ENCODE peak calls at places on chromosomes 3 and 15, in ten cellular contexts. Z is H4, J is naive B cell, O is brain microvascular endothelial cell, T is RWPE1, I is PC-9, P is HT-29, H is GM23248, E is KBM-7, R is upper lobe of right lung. G is an unnamed sample.

GRCh38 chr3:136751259-136752045 is 726 bp downstream of the STAG1 start:
- DNase-seq in Z (peak; percentile 76), J (peak; percentile 66), O (peak; percentile 70), T (peak; percentile 52), I (peak; percentile 55), P (peak; percentile 83), H (peak; percentile 84), E (peak; percentile 86), R (peak; percentile 90), G (peak; percentile 82)

GRCh38 chr15:86629957-86630356 is 550.3 kb downstream of the AGBL1 start:
- DNase-seq in Z (no peak), J (no peak), O (no peak), T (no peak), I (no peak), P (peak; percentile 35), H (no peak), E (no peak), R (no peak), G (no peak)

GRCh38 chr3:192246847-192247520 is 480.4 kb downstream of the FGF12 start:
- DNase-seq in Z (no peak), J (no peak), O (no peak), T (no peak), I (peak; percentile 76), P (no peak), H (no peak), E (no peak), R (no peak), G (no peak)

GRCh38 chr3:140501054-140501769 is 176.7 kb upstream of the TRIM42 start:
- DNase-seq in Z (no peak), J (no peak), O (no peak), T (no peak), I (peak; percentile 82), P (no peak), H (no peak), E (no peak), R (no peak), G (peak; percentile 20)

GRCh38 chr3:67689806-67690205 is 35.4 kb upstream of the SUCLG2 start:
- DNase-seq in Z (no peak), J (no peak), O (no peak), T (no peak), I (no peak), P (no peak), H (no peak), E (no peak), R (no peak), G (no peak)

GRCh38 chr3:52087728-52088127 is 31.4 kb upstream of the DUSP7 start:
- DNase-seq in Z (no peak), J (no peak), O (no peak), T (no peak), I (no peak), P (no peak), H (no peak), E (no peak), R (peak; percentile 29), G (no peak)

GRCh38 chr15:34335176-34335575 is 2.4 kb downstream of the SLC12A6 start:
- DNase-seq in Z (no peak), J (peak; percentile 45), O (no peak), T (no peak), I (no peak), P (no peak), H (peak; percentile 61), E (peak; percentile 77), R (no peak), G (no peak)

GRCh38 chr15:37765809-37766208 is 168.6 kb upstream of the TMCO5A start:
- DNase-seq in Z (no peak), J (no peak), O (peak; percentile 1), T (no peak), I (no peak), P (no peak), H (peak; percentile 19), E (peak; percentile 86), R (no peak), G (peak; percentile 7)

GRCh38 chr3:191686626-191687025 is 225.7 kb downstream of the PYDC2 start:
- DNase-seq in Z (no peak), J (no peak), O (no peak), T (no peak), I (no peak), P (no peak), H (no peak), E (no peak), R (no peak), G (no peak)

GRCh38 chr3:42355612-42356011 is 54.8 kb downstream of the LYZL4 start:
- DNase-seq in Z (no peak), J (no peak), O (no peak), T (no peak), I (no peak), P (no peak), H (no peak), E (no peak), R (no peak), G (no peak)

GRCh38 chr15:58839485-58839884 is 68.4 kb downstream of the MINDY2 start:
- DNase-seq in Z (no peak), J (no peak), O (no peak), T (peak; percentile 14), I (no peak), P (peak; percentile 26), H (peak; percentile 23), E (peak; percentile 15), R (no peak), G (no peak)

GRCh38 chr3:126370055-126370454 is 12.8 kb upstream of the KLF15 start:
- DNase-seq in Z (no peak), J (no peak), O (no peak), T (no peak), I (no peak), P (no peak), H (no peak), E (no peak), R (peak; percentile 11), G (no peak)

GRCh38 chr3:24185738-24186384 is 240.8 kb downstream of the NR1D2 start:
- DNase-seq in Z (peak; percentile 67), J (peak; percentile 15), O (peak; percentile 43), T (peak; percentile 40), I (no peak), P (peak; percentile 59), H (peak; percentile 81), E (peak; percentile 34), R (no peak), G (peak; percentile 43)

GRCh38 chr3:18238721-18239331 is 186.3 kb downstream of the SATB1 start:
- DNase-seq in Z (no peak), J (no peak), O (peak; percentile 7), T (no peak), I (no peak), P (no peak), H (no peak), E (no peak), R (no peak), G (no peak)